ENCODE peak calls at places on chromosomes 11 and 22, in four cellular contexts. S is effector CD4-positive, alpha-beta T cell; O is HCEC 1CT; Q is activated T-cell treated with anti-CD3 and anti-CD28 coated beads for 4 hours. X is an unnamed sample.

GRCh38 chr22:26884921-26885320 is 227.5 kb downstream of the MIAT start:
- DNase-seq in S (no peak), O (no peak), Q (no peak), X (no peak)

GRCh38 chr11:86037743-86038142 is 31.1 kb downstream of the PICALM start:
- DNase-seq in S (no peak), O (no peak), Q (no peak), X (no peak)

GRCh38 chr11:73566977-73567755 is 30.7 kb downstream of the FAM168A start:
- DNase-seq in S (no peak), O (no peak), Q (no peak), X (no peak)

GRCh38 chr11:66278396-66279091 is 569 bp downstream of the CNIH2 start:
- DNase-seq in S (no peak), O (peak; percentile 5), Q (no peak), X (no peak)

GRCh38 chr22:23066200-23067022 is 3.9 kb upstream of the GNAZ start:
- DNase-seq in S (no peak), O (no peak), Q (no peak), X (peak; percentile 4)

GRCh38 chr11:15698855-15699254 is 584.1 kb downstream of the INSC start:
- DNase-seq in S (no peak), O (no peak), Q (no peak), X (no peak)

GRCh38 chr11:128476729-128477128 is 110.6 kb downstream of the ETS1 start:
- DNase-seq in S (peak; percentile 79), O (no peak), Q (no peak), X (no peak)

GRCh38 chr22:22099194-22099486 is 116.6 kb upstream of the TOP3B start:
- DNase-seq in S (no peak), O (no peak), Q (no peak), X (no peak)

GRCh38 chr22:23751441-23751996 is 607 bp upstream of the ZNF70 start:
- DNase-seq in S (no peak), O (no peak), Q (no peak), X (peak; percentile 51)

GRCh38 chr22:49847751-49848689 is 5.6 kb upstream of the ZBED4 start:
- DNase-seq in S (no peak), O (no peak), Q (no peak), X (no peak)

GRCh38 chr11:65478411-65479183 is 20.2 kb upstream of the MALAT1 start:
- DNase-seq in S (no peak), O (peak; percentile 74), Q (no peak), X (no peak)

GRCh38 chr11:92123540-92123939 is 101.1 kb upstream of the FAT3 start:
- DNase-seq in S (no peak), O (no peak), Q (no peak), X (no peak)

GRCh38 chr22:20131856-20132685 is 467 bp downstream of the ZDHHC8 start:
- DNase-seq in S (no peak), O (no peak), Q (no peak), X (no peak)

GRCh38 chr11:62450543-62451242 is 31.9 kb downstream of the SCGB1A1 start:
- DNase-seq in S (no peak), O (no peak), Q (no peak), X (no peak)

GRCh38 chr22:24104307-24105017 is 76.8 kb upstream of the SUSD2 start:
- DNase-seq in S (no peak), O (no peak), Q (no peak), X (no peak)

X was measured in WTC11.